ENCODE peak calls at places on chromosomes 13 and 19, in ten cellular contexts. F is NCI-H345; K is activated T-cell treated with anti-CD3 and anti-CD28 coated beads, Interleukin-2, amount 50 U/mL, for 72 hours; Q is C1 segment of cervical spinal cord; I is CD4-positive, alpha-beta memory T cell; G is HuH-7; L is colonic mucosa; S is CD4-positive, alpha-beta T cell; W is GM19239; Y is BE2C. P is an unnamed sample.

GRCh38 chr19:45187421-45188100 is 9.0 kb downstream of the BLOC1S3 start:
- DNase-seq in F (peak), K (no peak), Q (no peak), I (peak), G (peak), L (no peak), S (no peak), W (peak), Y (no peak), P (no peak)

GRCh38 chr13:67267136-67267535 is 37.0 kb upstream of the PCDH9 start:
- DNase-seq in F (no peak), K (no peak), Q (no peak), I (no peak), G (no peak), L (no peak), S (no peak), W (no peak), Y (no peak), P (no peak)

GRCh38 chr13:57629821-57630235 is 1.7 kb upstream of the PCDH17 start:
- DNase-seq in F (peak), K (peak), Q (peak), I (peak), G (peak), L (peak), S (no peak), W (no peak), Y (peak), P (peak)

GRCh38 chr19:10069046-10069445 is 17.1 kb upstream of the SHFL start:
- DNase-seq in F (no peak), K (no peak), Q (no peak), I (no peak), G (no peak), L (no peak), S (no peak), W (no peak), Y (no peak), P (no peak)

GRCh38 chr13:33235564-33235963 is 50.0 kb downstream of the STARD13 start:
- DNase-seq in F (no peak), K (no peak), Q (no peak), I (no peak), G (no peak), L (no peak), S (no peak), W (no peak), Y (no peak), P (no peak)

GRCh38 chr13:51795419-51795818 is 8.5 kb downstream of the DHRS12 start:
- DNase-seq in F (no peak), K (no peak), Q (no peak), I (no peak), G (no peak), L (no peak), S (no peak), W (no peak), Y (no peak), P (no peak)

GRCh38 chr19:42634409-42635232 is 39.9 kb upstream of the CEACAM8 start:
- DNase-seq in F (no peak), K (peak), Q (no peak), I (peak), G (peak), L (no peak), S (peak), W (peak), Y (peak), P (peak)

GRCh38 chr13:38394777-38395504 is 45.3 kb downstream of the UFM1 start:
- DNase-seq in F (no peak), K (no peak), Q (no peak), I (no peak), G (no peak), L (no peak), S (no peak), W (no peak), Y (no peak), P (no peak)

GRCh38 chr19:38049105-38049649 is 142.2 kb downstream of the SIPA1L3 start:
- DNase-seq in F (no peak), K (peak), Q (no peak), I (peak), G (no peak), L (no peak), S (peak), W (peak), Y (no peak), P (no peak)

GRCh38 chr13:110698689-110699088 is 7.2 kb downstream of the CARS2 start:
- DNase-seq in F (no peak), K (no peak), Q (no peak), I (no peak), G (no peak), L (no peak), S (no peak), W (no peak), Y (no peak), P (no peak)

GRCh38 chr13:33735276-33735675 is 82.7 kb upstream of the RFC3 start:
- DNase-seq in F (no peak), K (no peak), Q (no peak), I (no peak), G (no peak), L (no peak), S (no peak), W (no peak), Y (no peak), P (no peak)

GRCh38 chr19:45920458-45920857 is 5.9 kb upstream of the NANOS2 start:
- DNase-seq in F (no peak), K (no peak), Q (no peak), I (no peak), G (no peak), L (no peak), S (no peak), W (no peak), Y (no peak), P (no peak)

GRCh38 chr19:4401482-4402170 is 814 bp upstream of the CHAF1A start:
- DNase-seq in F (no peak), K (no peak), Q (no peak), I (no peak), G (no peak), L (no peak), S (no peak), W (no peak), Y (no peak), P (no peak)

GRCh38 chr13:30364133-30364532 is 56.8 kb upstream of the KATNAL1 start:
- DNase-seq in F (no peak), K (no peak), Q (no peak), I (no peak), G (no peak), L (no peak), S (no peak), W (no peak), Y (peak), P (peak)

GRCh38 chr19:46783670-46784069 is 4.7 kb downstream of the SLC1A5 start:
- DNase-seq in F (peak), K (no peak), Q (no peak), I (no peak), G (no peak), L (no peak), S (no peak), W (no peak), Y (no peak), P (no peak)

GRCh38 chr13:79898202-79898826 is 417.4 kb downstream of the NDFIP2 start:
- DNase-seq in F (no peak), K (no peak), Q (no peak), I (no peak), G (no peak), L (no peak), S (no peak), W (no peak), Y (no peak), P (no peak)

GRCh38 chr13:31912641-31913401 is 118.8 kb upstream of the FRY start:
- DNase-seq in F (no peak), K (no peak), Q (no peak), I (no peak), G (no peak), L (no peak), S (no peak), W (no peak), Y (peak), P (no peak)

GRCh38 chr19:29771708-29772415 is 39.9 kb upstream of the CCNE1 start:
- DNase-seq in F (peak), K (peak), Q (peak), I (peak), G (peak), L (peak), S (no peak), W (peak), Y (peak), P (peak)

GRCh38 chr13:112102243-112102642 is 35.3 kb downstream of the SOX1 start:
- DNase-seq in F (peak), K (no peak), Q (no peak), I (no peak), G (no peak), L (no peak), S (no peak), W (no peak), Y (no peak), P (no peak)

GRCh38 chr19:45643024-45643926 is 4.1 kb upstream of the EML2 start:
- DNase-seq in F (peak), K (peak), Q (peak), I (peak), G (peak), L (peak), S (peak), W (peak), Y (peak), P (peak)

GRCh38 chr19:55694241-55694655 is 19.2 kb downstream of the EPN1 start:
- DNase-seq in F (no peak), K (no peak), Q (no peak), I (no peak), G (no peak), L (peak), S (no peak), W (no peak), Y (no peak), P (no peak)

GRCh38 chr19:35528218-35529038 is at the start of gene SBSN:
- DNase-seq in F (no peak), K (no peak), Q (no peak), I (no peak), G (no peak), L (no peak), S (no peak), W (no peak), Y (no peak), P (no peak)

GRCh38 chr13:104759069-104759468 is 1692.9 kb upstream of the SLC10A2 start:
- DNase-seq in F (no peak), K (no peak), Q (no peak), I (no peak), G (no peak), L (no peak), S (no peak), W (no peak), Y (no peak), P (no peak)

GRCh38 chr19:19606021-19606420 is 12.5 kb downstream of the PBX4 start:
- DNase-seq in F (no peak), K (peak), Q (no peak), I (peak), G (no peak), L (peak), S (no peak), W (no peak), Y (no peak), P (no peak)

GRCh38 chr19:23436318-23436717 is 41.0 kb upstream of the ZNF91 start:
- DNase-seq in F (no peak), K (no peak), Q (no peak), I (no peak), G (no peak), L (peak), S (no peak), W (no peak), Y (peak), P (no peak)

GRCh38 chr19:38834590-38834989 is 3.0 kb upstream of the ECH1 start:
- DNase-seq in F (no peak), K (no peak), Q (no peak), I (no peak), G (no peak), L (no peak), S (no peak), W (no peak), Y (no peak), P (no peak)